ENCODE peak calls at places on chromosome 11, in eight cellular contexts. One of them, this sample, is unnamed. For H3K36me3 and H3K4me1, the result is how much of the 10 kb centered on the place peaks cover.

GRCh38 chr11:14537134-14537599 is 17.0 kb upstream of the PSMA1 start:
- DNase-seq in Peyer's patch: peak
- DNase-seq in breast epithelium: no peak
- DNase-seq in tibial artery: peak
- DNase-seq in lower lobe of right lung: no peak
- DNase-seq in naive thymus-derived CD4-positive, alpha-beta T cell: no peak
- DNase-seq in Panc1: peak
- DNase-seq in heart left ventricle: no peak
- DNase-seq in this sample: peak

GRCh38 chr11:121534131-121535093 is 81.6 kb upstream of the SORL1-AS1 start:
- DNase-seq in tibial artery: no peak
- DNase-seq in Panc1: no peak
- DNase-seq in Peyer's patch: no peak
- DNase-seq in heart left ventricle: no peak
- DNase-seq in breast epithelium: no peak
- DNase-seq in lower lobe of right lung: no peak
- DNase-seq in naive thymus-derived CD4-positive, alpha-beta T cell: no peak
- DNase-seq in this sample: no peak

GRCh38 chr11:70628881-70629844 is 230.8 kb downstream of the CTTN start:
- DNase-seq in Panc1: no peak
- DNase-seq in naive thymus-derived CD4-positive, alpha-beta T cell: no peak
- DNase-seq in Peyer's patch: no peak
- DNase-seq in tibial artery: peak
- DNase-seq in lower lobe of right lung: peak
- DNase-seq in heart left ventricle: peak
- DNase-seq in breast epithelium: peak
- DNase-seq in this sample: peak

GRCh38 chr11:18727499-18728236 is 1.7 kb upstream of the IGSF22 start:
- DNase-seq in naive thymus-derived CD4-positive, alpha-beta T cell: peak
- DNase-seq in Panc1: peak
- DNase-seq in breast epithelium: no peak
- DNase-seq in lower lobe of right lung: no peak
- DNase-seq in tibial artery: no peak
- DNase-seq in heart left ventricle: no peak
- DNase-seq in Peyer's patch: peak
- DNase-seq in this sample: peak

GRCh38 chr11:46958777-46959176 is 22.2 kb downstream of the CSTPP1 start:
- DNase-seq in naive thymus-derived CD4-positive, alpha-beta T cell: no peak
- DNase-seq in tibial artery: no peak
- DNase-seq in Peyer's patch: no peak
- DNase-seq in lower lobe of right lung: no peak
- DNase-seq in heart left ventricle: no peak
- DNase-seq in Panc1: no peak
- DNase-seq in breast epithelium: no peak
- DNase-seq in this sample: no peak

GRCh38 chr11:121041072-121041471 is 17.2 kb downstream of the TBCEL start:
- DNase-seq in lower lobe of right lung: no peak
- DNase-seq in Peyer's patch: no peak
- DNase-seq in heart left ventricle: no peak
- DNase-seq in naive thymus-derived CD4-positive, alpha-beta T cell: no peak
- DNase-seq in breast epithelium: no peak
- DNase-seq in tibial artery: no peak
- DNase-seq in Panc1: no peak
- DNase-seq in this sample: no peak

GRCh38 chr11:117097567-117098268 is 510 bp downstream of the SIK3 start:
- DNase-seq in breast epithelium: peak
- DNase-seq in heart left ventricle: peak
- DNase-seq in lower lobe of right lung: peak
- DNase-seq in Panc1: no peak
- DNase-seq in Peyer's patch: peak
- DNase-seq in naive thymus-derived CD4-positive, alpha-beta T cell: peak
- DNase-seq in tibial artery: peak
- DNase-seq in this sample: peak

GRCh38 chr11:123478352-123478986 is 48.4 kb downstream of the GRAMD1B start:
- DNase-seq in lower lobe of right lung: no peak
- DNase-seq in breast epithelium: peak
- DNase-seq in heart left ventricle: peak
- DNase-seq in tibial artery: no peak
- DNase-seq in naive thymus-derived CD4-positive, alpha-beta T cell: peak
- DNase-seq in Peyer's patch: no peak
- DNase-seq in Panc1: peak
- DNase-seq in this sample: peak

GRCh38 chr11:104581246-104581980 is 316.8 kb downstream of the CASP12 start:
- DNase-seq in heart left ventricle: no peak
- DNase-seq in lower lobe of right lung: no peak
- DNase-seq in naive thymus-derived CD4-positive, alpha-beta T cell: no peak
- DNase-seq in breast epithelium: no peak
- DNase-seq in tibial artery: no peak
- DNase-seq in Panc1: no peak
- DNase-seq in Peyer's patch: no peak
- DNase-seq in this sample: no peak

GRCh38 chr11:123233280-123233977 is 38.4 kb upstream of the CLMP start:
- DNase-seq in naive thymus-derived CD4-positive, alpha-beta T cell: no peak
- DNase-seq in lower lobe of right lung: no peak
- DNase-seq in Panc1: no peak
- DNase-seq in Peyer's patch: no peak
- DNase-seq in breast epithelium: no peak
- DNase-seq in heart left ventricle: no peak
- DNase-seq in tibial artery: no peak
- DNase-seq in this sample: no peak

GRCh38 chr11:77883775-77884174 is 62.8 kb downstream of the AAMDC start:
- DNase-seq in naive thymus-derived CD4-positive, alpha-beta T cell: no peak
- DNase-seq in breast epithelium: no peak
- DNase-seq in tibial artery: no peak
- DNase-seq in lower lobe of right lung: no peak
- DNase-seq in Peyer's patch: no peak
- DNase-seq in heart left ventricle: no peak
- DNase-seq in Panc1: no peak
- DNase-seq in this sample: no peak

GRCh38 chr11:117600261-117600783 is 196.7 kb downstream of the DSCAML1 start:
- DNase-seq in Panc1: no peak
- DNase-seq in Peyer's patch: no peak
- DNase-seq in tibial artery: no peak
- DNase-seq in breast epithelium: no peak
- DNase-seq in naive thymus-derived CD4-positive, alpha-beta T cell: no peak
- DNase-seq in lower lobe of right lung: no peak
- DNase-seq in heart left ventricle: no peak
- DNase-seq in this sample: no peak

GRCh38 chr11:80163011-80163410 is 722.2 kb upstream of the TENM4 start:
- DNase-seq in naive thymus-derived CD4-positive, alpha-beta T cell: no peak
- DNase-seq in heart left ventricle: no peak
- DNase-seq in Peyer's patch: no peak
- DNase-seq in Panc1: no peak
- DNase-seq in lower lobe of right lung: no peak
- DNase-seq in tibial artery: no peak
- DNase-seq in breast epithelium: no peak
- DNase-seq in this sample: no peak

DNA sequence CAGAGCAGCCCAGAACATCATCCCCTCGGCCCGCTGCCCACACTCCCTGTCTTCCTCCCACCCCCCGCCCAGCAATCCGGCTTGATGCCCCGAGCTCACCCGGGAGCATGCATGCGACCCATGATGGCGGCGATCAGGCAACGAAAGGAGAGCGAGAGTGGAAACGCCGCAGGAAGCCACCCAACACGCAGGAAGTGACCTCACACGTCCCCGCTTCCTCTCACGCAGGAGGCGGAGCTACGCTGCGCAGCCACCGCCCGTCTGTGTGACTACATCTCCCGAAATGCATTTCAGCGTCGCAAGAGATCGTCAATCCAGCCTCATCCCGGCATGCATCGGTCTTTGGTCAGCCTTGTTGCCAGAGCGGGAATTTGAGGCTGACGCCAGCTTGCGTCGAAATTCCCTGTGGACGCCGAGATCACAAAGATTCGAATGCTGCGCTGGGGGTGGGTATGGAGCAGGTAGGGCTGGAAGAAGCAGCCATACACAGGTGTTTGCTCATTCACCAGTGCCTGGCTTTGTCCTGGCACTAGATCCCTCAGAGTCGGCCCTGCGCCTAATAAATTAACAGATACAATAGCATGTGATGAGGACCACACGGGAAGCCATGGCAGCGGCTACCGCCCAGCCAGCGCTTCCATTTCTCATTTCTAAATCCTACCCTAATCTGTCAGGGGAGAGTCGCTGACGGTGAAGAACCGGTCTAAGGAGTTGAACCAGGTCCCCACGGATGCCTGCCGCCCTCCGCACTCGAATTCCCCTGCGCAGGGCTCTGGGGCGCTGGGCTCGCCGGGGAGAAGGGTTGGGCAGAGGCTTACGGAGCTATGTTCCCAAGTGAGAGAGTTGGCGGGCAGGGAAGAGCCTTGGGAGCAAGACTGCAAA is at the start of gene RPS13:
- DNase-seq in naive thymus-derived CD4-positive, alpha-beta T cell: peak
- DNase-seq in tibial artery: peak
- DNase-seq in heart left ventricle: peak
- DNase-seq in Panc1: peak
- DNase-seq in breast epithelium: peak
- DNase-seq in Peyer's patch: peak
- DNase-seq in lower lobe of right lung: peak
- DNase-seq in this sample: peak
- H3K4me3 ChIP-seq in naive thymus-derived CD4-positive, alpha-beta T cell: peak
- H3K4me3 ChIP-seq in tibial artery: peak
- H3K4me3 ChIP-seq in heart left ventricle: peak
- H3K4me3 ChIP-seq in Panc1: peak
- H3K4me3 ChIP-seq in breast epithelium: peak
- H3K4me3 ChIP-seq in Peyer's patch: peak
- H3K4me3 ChIP-seq in lower lobe of right lung: peak
- H3K4me3 ChIP-seq in this sample: peak

DNA sequence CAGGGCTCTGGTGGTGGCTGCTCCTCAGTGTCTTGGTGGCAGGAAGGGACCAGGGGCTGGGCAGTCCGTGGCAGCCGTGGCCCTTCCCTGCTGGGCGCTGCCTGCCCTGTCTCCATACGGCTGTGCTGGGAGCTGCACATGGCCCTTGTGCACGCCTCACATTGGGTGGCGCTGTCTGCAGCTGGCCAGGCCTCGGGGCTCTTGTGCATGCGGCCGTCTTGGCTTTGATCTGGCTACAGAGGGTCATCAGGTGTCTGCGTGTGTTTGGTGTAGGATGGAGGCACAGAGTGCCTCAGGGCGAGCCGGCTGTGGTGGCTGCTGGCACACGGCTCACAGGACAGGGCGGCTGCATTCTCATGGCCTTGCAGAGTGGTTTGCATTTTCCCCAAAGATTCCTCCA is 34.8 kb downstream of the MUC6 start:
- DNase-seq in Panc1: no peak
- DNase-seq in lower lobe of right lung: no peak
- DNase-seq in breast epithelium: no peak
- DNase-seq in heart left ventricle: no peak
- DNase-seq in tibial artery: no peak
- DNase-seq in naive thymus-derived CD4-positive, alpha-beta T cell: no peak
- DNase-seq in Peyer's patch: no peak
- DNase-seq in this sample: no peak
- H3K36me3 ChIP-seq in Panc1: under half
- H3K36me3 ChIP-seq in lower lobe of right lung: half or more
- H3K36me3 ChIP-seq in breast epithelium: under half
- H3K36me3 ChIP-seq in heart left ventricle: under half
- H3K36me3 ChIP-seq in tibial artery: half or more
- H3K36me3 ChIP-seq in naive thymus-derived CD4-positive, alpha-beta T cell: half or more
- H3K36me3 ChIP-seq in Peyer's patch: under half
- H3K36me3 ChIP-seq in this sample: under half

GRCh38 chr11:11981840-11982239 is 26.6 kb downstream of the DKK3 start:
- DNase-seq in naive thymus-derived CD4-positive, alpha-beta T cell: no peak
- DNase-seq in Panc1: no peak
- DNase-seq in heart left ventricle: no peak
- DNase-seq in tibial artery: no peak
- DNase-seq in Peyer's patch: no peak
- DNase-seq in breast epithelium: no peak
- DNase-seq in lower lobe of right lung: no peak
- DNase-seq in this sample: no peak

GRCh38 chr11:11979487-11980117 is 28.8 kb downstream of the DKK3 start:
- DNase-seq in lower lobe of right lung: no peak
- DNase-seq in Peyer's patch: no peak
- DNase-seq in breast epithelium: no peak
- DNase-seq in naive thymus-derived CD4-positive, alpha-beta T cell: no peak
- DNase-seq in heart left ventricle: peak
- DNase-seq in tibial artery: no peak
- DNase-seq in Panc1: no peak
- DNase-seq in this sample: no peak

GRCh38 chr11:11981364-11981763 is 27.1 kb downstream of the DKK3 start:
- DNase-seq in Panc1: no peak
- DNase-seq in lower lobe of right lung: no peak
- DNase-seq in tibial artery: no peak
- DNase-seq in breast epithelium: peak
- DNase-seq in Peyer's patch: no peak
- DNase-seq in heart left ventricle: no peak
- DNase-seq in naive thymus-derived CD4-positive, alpha-beta T cell: no peak
- DNase-seq in this sample: no peak

GRCh38 chr11:11980200-11980599 is 28.2 kb downstream of the DKK3 start:
- DNase-seq in Peyer's patch: no peak
- DNase-seq in breast epithelium: no peak
- DNase-seq in lower lobe of right lung: no peak
- DNase-seq in Panc1: no peak
- DNase-seq in naive thymus-derived CD4-positive, alpha-beta T cell: no peak
- DNase-seq in tibial artery: no peak
- DNase-seq in heart left ventricle: no peak
- DNase-seq in this sample: no peak

GRCh38 chr11:11980841-11981308 is 27.6 kb downstream of the DKK3 start:
- DNase-seq in lower lobe of right lung: no peak
- DNase-seq in heart left ventricle: no peak
- DNase-seq in tibial artery: no peak
- DNase-seq in Peyer's patch: no peak
- DNase-seq in naive thymus-derived CD4-positive, alpha-beta T cell: no peak
- DNase-seq in Panc1: no peak
- DNase-seq in breast epithelium: no peak
- DNase-seq in this sample: no peak
- H3K4me1 ChIP-seq in lower lobe of right lung: under half
- H3K4me1 ChIP-seq in heart left ventricle: half or more
- H3K4me1 ChIP-seq in tibial artery: half or more
- H3K4me1 ChIP-seq in Peyer's patch: under half
- H3K4me1 ChIP-seq in naive thymus-derived CD4-positive, alpha-beta T cell: under half
- H3K4me1 ChIP-seq in Panc1: under half
- H3K4me1 ChIP-seq in breast epithelium: under half
- H3K4me1 ChIP-seq in this sample: under half

GRCh38 chr11:3859373-3859881 is 4.0 kb downstream of the STIM1 start:
- DNase-seq in breast epithelium: no peak
- DNase-seq in Peyer's patch: no peak
- DNase-seq in Panc1: no peak
- DNase-seq in tibial artery: peak
- DNase-seq in lower lobe of right lung: no peak
- DNase-seq in naive thymus-derived CD4-positive, alpha-beta T cell: no peak
- DNase-seq in heart left ventricle: peak
- DNase-seq in this sample: peak
- H3K4me3 ChIP-seq in breast epithelium: peak
- H3K4me3 ChIP-seq in Peyer's patch: no peak
- H3K4me3 ChIP-seq in Panc1: no peak
- H3K4me3 ChIP-seq in tibial artery: peak
- H3K4me3 ChIP-seq in lower lobe of right lung: peak
- H3K4me3 ChIP-seq in naive thymus-derived CD4-positive, alpha-beta T cell: peak
- H3K4me3 ChIP-seq in heart left ventricle: no peak
- H3K4me3 ChIP-seq in this sample: no peak

DNA sequence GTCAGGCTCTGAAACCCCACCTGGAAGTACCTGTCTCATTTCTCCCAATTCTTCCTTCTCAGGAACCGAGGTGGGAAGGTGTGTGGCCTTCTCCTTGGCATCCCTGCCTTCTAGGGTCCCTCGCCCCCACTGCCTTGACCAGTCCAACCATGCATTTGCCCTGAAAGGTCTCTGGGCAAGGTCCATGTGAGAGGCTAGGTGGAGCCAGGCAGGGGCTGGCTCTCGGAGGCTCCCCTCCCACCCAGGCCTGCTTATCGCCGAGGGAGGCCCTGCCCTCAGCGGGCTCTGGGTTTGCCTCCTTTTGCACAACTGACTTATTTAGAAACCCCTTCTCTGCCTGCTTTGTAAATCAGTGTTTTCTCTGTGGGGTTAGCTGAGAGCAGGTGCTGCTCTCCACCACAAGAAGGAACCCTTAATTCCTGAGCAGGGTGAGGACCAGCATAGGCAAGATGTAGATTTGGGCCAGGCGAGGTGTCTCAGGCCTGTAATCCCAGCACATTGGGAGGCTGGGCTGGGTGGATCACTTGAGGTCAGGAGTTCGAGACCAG is 47.7 kb downstream of the CD82 start:
- DNase-seq in naive thymus-derived CD4-positive, alpha-beta T cell: no peak
- DNase-seq in Panc1: no peak
- DNase-seq in breast epithelium: no peak
- DNase-seq in tibial artery: no peak
- DNase-seq in lower lobe of right lung: no peak
- DNase-seq in heart left ventricle: no peak
- DNase-seq in Peyer's patch: no peak
- DNase-seq in this sample: no peak
- H3K36me3 ChIP-seq in naive thymus-derived CD4-positive, alpha-beta T cell: under half
- H3K36me3 ChIP-seq in Panc1: under half
- H3K36me3 ChIP-seq in breast epithelium: under half
- H3K36me3 ChIP-seq in tibial artery: under half
- H3K36me3 ChIP-seq in lower lobe of right lung: under half
- H3K36me3 ChIP-seq in heart left ventricle: under half
- H3K36me3 ChIP-seq in Peyer's patch: under half
- H3K36me3 ChIP-seq in this sample: under half